ENCODE peak calls at places on chromosomes 6 and 20, in nine cellular contexts. One of them, this sample, is unnamed.

GRCh38 chr6:7108196-7108963 is 619 bp downstream of the RREB1 start:
- DNase-seq in DND-41: peak
- DNase-seq in fibroblast of lung: peak
- DNase-seq in upper lobe of left lung: peak
- DNase-seq in prostate gland: peak
- DNase-seq in heart left ventricle: peak
- DNase-seq in heart right ventricle: peak
- DNase-seq in AG09309: no peak
- DNase-seq in colonic mucosa: peak
- DNase-seq in this sample: peak

GRCh38 chr6:66556936-66557335 is 849.9 kb upstream of the EYS start:
- DNase-seq in DND-41: no peak
- DNase-seq in fibroblast of lung: no peak
- DNase-seq in upper lobe of left lung: no peak
- DNase-seq in prostate gland: no peak
- DNase-seq in heart left ventricle: no peak
- DNase-seq in heart right ventricle: no peak
- DNase-seq in AG09309: no peak
- DNase-seq in colonic mucosa: no peak
- DNase-seq in this sample: no peak

GRCh38 chr20:47206962-47207641 is 149.4 kb downstream of the ZMYND8 start:
- DNase-seq in DND-41: no peak
- DNase-seq in fibroblast of lung: no peak
- DNase-seq in upper lobe of left lung: no peak
- DNase-seq in prostate gland: no peak
- DNase-seq in heart left ventricle: no peak
- DNase-seq in heart right ventricle: no peak
- DNase-seq in AG09309: no peak
- DNase-seq in colonic mucosa: no peak
- DNase-seq in this sample: no peak

GRCh38 chr6:121932071-121933009 is 467.1 kb upstream of the HSF2 start:
- DNase-seq in DND-41: no peak
- DNase-seq in fibroblast of lung: peak
- DNase-seq in upper lobe of left lung: peak
- DNase-seq in prostate gland: no peak
- DNase-seq in heart left ventricle: peak
- DNase-seq in heart right ventricle: no peak
- DNase-seq in AG09309: peak
- DNase-seq in colonic mucosa: no peak
- DNase-seq in this sample: no peak

GRCh38 chr20:39152126-39152525 is 190.0 kb downstream of the DHX35 start:
- DNase-seq in DND-41: no peak
- DNase-seq in fibroblast of lung: no peak
- DNase-seq in upper lobe of left lung: no peak
- DNase-seq in prostate gland: no peak
- DNase-seq in heart left ventricle: no peak
- DNase-seq in heart right ventricle: no peak
- DNase-seq in AG09309: no peak
- DNase-seq in colonic mucosa: no peak
- DNase-seq in this sample: no peak

GRCh38 chr6:157845493-157846259 is 22.6 kb downstream of the SNX9 start:
- DNase-seq in DND-41: no peak
- DNase-seq in fibroblast of lung: no peak
- DNase-seq in upper lobe of left lung: no peak
- DNase-seq in prostate gland: no peak
- DNase-seq in heart left ventricle: no peak
- DNase-seq in heart right ventricle: no peak
- DNase-seq in AG09309: no peak
- DNase-seq in colonic mucosa: no peak
- DNase-seq in this sample: no peak

GRCh38 chr6:170211404-170212025 is 79.4 kb downstream of the DLL1 start:
- DNase-seq in DND-41: no peak
- DNase-seq in fibroblast of lung: no peak
- DNase-seq in upper lobe of left lung: peak
- DNase-seq in prostate gland: peak
- DNase-seq in heart left ventricle: no peak
- DNase-seq in heart right ventricle: no peak
- DNase-seq in AG09309: no peak
- DNase-seq in colonic mucosa: peak
- DNase-seq in this sample: no peak

GRCh38 chr20:38973107-38973506 is 11.0 kb downstream of the DHX35 start:
- DNase-seq in DND-41: no peak
- DNase-seq in fibroblast of lung: no peak
- DNase-seq in upper lobe of left lung: no peak
- DNase-seq in prostate gland: no peak
- DNase-seq in heart left ventricle: no peak
- DNase-seq in heart right ventricle: no peak
- DNase-seq in AG09309: no peak
- DNase-seq in colonic mucosa: no peak
- DNase-seq in this sample: no peak

GRCh38 chr20:59581983-59582679 is 22.2 kb upstream of the PHACTR3 start:
- DNase-seq in DND-41: no peak
- DNase-seq in fibroblast of lung: no peak
- DNase-seq in upper lobe of left lung: no peak
- DNase-seq in prostate gland: no peak
- DNase-seq in heart left ventricle: no peak
- DNase-seq in heart right ventricle: no peak
- DNase-seq in AG09309: no peak
- DNase-seq in colonic mucosa: no peak
- DNase-seq in this sample: no peak

DNA sequence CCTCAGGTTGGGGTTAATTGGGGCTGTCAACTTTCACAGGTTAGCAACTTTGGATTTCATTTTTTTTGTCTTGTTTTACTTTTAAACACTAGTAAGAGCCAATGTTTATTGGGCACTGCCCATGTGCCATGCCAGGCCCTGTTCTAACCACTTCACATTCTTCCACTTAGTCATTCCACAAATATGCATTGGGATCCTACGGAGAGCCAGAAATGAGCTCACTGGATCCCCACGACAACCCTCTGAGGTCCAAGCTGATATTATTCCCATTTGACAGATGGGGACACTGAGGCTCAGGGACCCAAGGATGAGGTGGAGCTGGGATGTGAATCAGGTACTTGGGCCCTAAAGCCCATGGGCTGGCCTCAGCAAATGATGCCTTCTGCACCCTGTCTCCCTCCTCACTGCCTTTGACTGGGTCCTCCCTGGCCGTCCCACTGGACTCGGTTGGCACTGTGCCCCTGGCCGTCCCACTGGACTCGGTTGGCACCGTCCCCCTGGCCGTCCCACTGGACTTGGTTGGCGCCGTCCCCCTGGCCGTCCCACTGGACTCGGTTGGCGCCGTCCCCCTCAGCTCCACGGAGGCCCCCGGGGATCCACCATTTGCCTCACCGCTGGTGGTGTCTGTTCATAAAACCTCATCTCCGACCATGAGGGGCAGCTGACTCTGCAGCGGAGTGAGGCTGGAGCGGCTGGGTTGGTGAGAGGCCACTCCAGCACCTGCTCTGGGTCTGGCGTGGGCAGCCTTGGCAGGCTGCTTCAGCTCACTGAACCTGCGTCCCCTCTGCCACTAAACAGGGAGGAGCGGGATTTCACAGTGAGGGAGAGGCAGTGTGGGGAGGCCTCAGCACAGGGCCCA is 4.8 kb upstream of the PMEPA1 start:
- DNase-seq in DND-41: no peak
- DNase-seq in fibroblast of lung: peak
- DNase-seq in upper lobe of left lung: peak
- DNase-seq in prostate gland: no peak
- DNase-seq in heart left ventricle: no peak
- DNase-seq in heart right ventricle: no peak
- DNase-seq in AG09309: peak
- DNase-seq in colonic mucosa: no peak
- DNase-seq in this sample: no peak
- H3K4me3 ChIP-seq in DND-41: no peak
- H3K4me3 ChIP-seq in fibroblast of lung: no peak
- H3K4me3 ChIP-seq in upper lobe of left lung: no peak
- H3K4me3 ChIP-seq in prostate gland: no peak
- H3K4me3 ChIP-seq in heart left ventricle: no peak
- H3K4me3 ChIP-seq in heart right ventricle: no peak
- H3K4me3 ChIP-seq in AG09309: no peak
- H3K4me3 ChIP-seq in colonic mucosa: no peak
- H3K4me3 ChIP-seq in this sample: no peak

DNA sequence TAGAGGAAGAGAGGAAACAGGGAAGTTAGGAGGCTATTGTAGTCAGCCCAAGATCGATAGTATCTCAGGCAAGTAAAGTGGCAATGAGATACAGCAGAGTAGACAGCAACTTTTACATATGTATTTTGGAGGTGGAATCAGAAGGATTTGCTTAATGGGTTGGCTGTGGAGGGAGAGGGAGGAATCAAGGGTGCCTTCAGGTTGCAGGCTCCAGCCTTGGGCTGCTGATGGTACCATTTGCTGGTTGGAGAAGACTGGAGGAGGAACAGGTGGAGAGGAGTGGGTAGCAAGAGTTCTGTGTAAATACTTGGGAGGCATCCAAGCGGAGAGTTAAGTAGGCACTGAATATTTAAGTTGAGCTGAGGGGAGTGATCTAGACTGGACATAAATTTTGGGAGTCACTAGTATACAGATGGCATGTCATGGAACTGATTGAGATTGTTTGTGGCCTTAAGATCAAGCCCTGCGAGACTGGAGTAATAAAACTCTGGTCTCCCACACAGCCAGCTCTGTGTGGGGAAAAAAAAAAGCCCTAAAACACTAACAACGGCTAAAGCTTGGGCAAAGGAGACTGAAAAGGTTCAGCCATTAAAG is 5.3 kb downstream of the BICRAL start:
- DNase-seq in DND-41: no peak
- DNase-seq in fibroblast of lung: no peak
- DNase-seq in upper lobe of left lung: no peak
- DNase-seq in prostate gland: no peak
- DNase-seq in heart left ventricle: no peak
- DNase-seq in heart right ventricle: no peak
- DNase-seq in AG09309: no peak
- DNase-seq in colonic mucosa: no peak
- DNase-seq in this sample: no peak
- H3K4me3 ChIP-seq in DND-41: no peak
- H3K4me3 ChIP-seq in fibroblast of lung: no peak
- H3K4me3 ChIP-seq in upper lobe of left lung: no peak
- H3K4me3 ChIP-seq in prostate gland: no peak
- H3K4me3 ChIP-seq in heart left ventricle: no peak
- H3K4me3 ChIP-seq in heart right ventricle: no peak
- H3K4me3 ChIP-seq in AG09309: no peak
- H3K4me3 ChIP-seq in colonic mucosa: no peak
- H3K4me3 ChIP-seq in this sample: no peak

GRCh38 chr6:143449082-143449481 is 1.4 kb downstream of the ADAT2 start:
- DNase-seq in DND-41: no peak
- DNase-seq in fibroblast of lung: no peak
- DNase-seq in upper lobe of left lung: no peak
- DNase-seq in prostate gland: no peak
- DNase-seq in heart left ventricle: no peak
- DNase-seq in heart right ventricle: no peak
- DNase-seq in AG09309: no peak
- DNase-seq in colonic mucosa: no peak
- DNase-seq in this sample: no peak
- H3K4me3 ChIP-seq in DND-41: peak
- H3K4me3 ChIP-seq in fibroblast of lung: peak
- H3K4me3 ChIP-seq in upper lobe of left lung: no peak
- H3K4me3 ChIP-seq in prostate gland: no peak
- H3K4me3 ChIP-seq in heart left ventricle: no peak
- H3K4me3 ChIP-seq in heart right ventricle: peak
- H3K4me3 ChIP-seq in AG09309: no peak
- H3K4me3 ChIP-seq in colonic mucosa: no peak
- H3K4me3 ChIP-seq in this sample: peak

GRCh38 chr6:30500421-30501069 is 11.2 kb downstream of the HLA-E start:
- DNase-seq in DND-41: no peak
- DNase-seq in fibroblast of lung: no peak
- DNase-seq in upper lobe of left lung: no peak
- DNase-seq in prostate gland: no peak
- DNase-seq in heart left ventricle: peak
- DNase-seq in heart right ventricle: no peak
- DNase-seq in AG09309: no peak
- DNase-seq in colonic mucosa: no peak
- DNase-seq in this sample: no peak
- H3K4me3 ChIP-seq in DND-41: no peak
- H3K4me3 ChIP-seq in fibroblast of lung: no peak
- H3K4me3 ChIP-seq in upper lobe of left lung: no peak
- H3K4me3 ChIP-seq in prostate gland: no peak
- H3K4me3 ChIP-seq in heart left ventricle: no peak
- H3K4me3 ChIP-seq in heart right ventricle: no peak
- H3K4me3 ChIP-seq in AG09309: no peak
- H3K4me3 ChIP-seq in colonic mucosa: no peak
- H3K4me3 ChIP-seq in this sample: peak

GRCh38 chr20:18678599-18678998 is 90.7 kb downstream of the DTD1 start:
- DNase-seq in DND-41: no peak
- DNase-seq in fibroblast of lung: no peak
- DNase-seq in upper lobe of left lung: no peak
- DNase-seq in prostate gland: no peak
- DNase-seq in heart left ventricle: no peak
- DNase-seq in heart right ventricle: no peak
- DNase-seq in AG09309: no peak
- DNase-seq in colonic mucosa: no peak
- DNase-seq in this sample: no peak
- H3K4me3 ChIP-seq in DND-41: no peak
- H3K4me3 ChIP-seq in fibroblast of lung: no peak
- H3K4me3 ChIP-seq in upper lobe of left lung: no peak
- H3K4me3 ChIP-seq in prostate gland: no peak
- H3K4me3 ChIP-seq in heart left ventricle: no peak
- H3K4me3 ChIP-seq in heart right ventricle: no peak
- H3K4me3 ChIP-seq in AG09309: no peak
- H3K4me3 ChIP-seq in colonic mucosa: no peak
- H3K4me3 ChIP-seq in this sample: no peak

This sample was measured in naive thymus-derived CD4-positive, alpha-beta T cell.